ENCODE peak calls at places on chromosomes 4 and X, in ten cellular contexts. One of them, this sample, is unnamed.

GRCh38 chr4:138034871-138035270 is 207.3 kb downstream of the SLC7A11 start:
- DNase-seq in activated T-cell treated with anti-CD3 and anti-CD28 coated beads, Interleukin-2, amount 50 U/mL, for 4 hours: no peak
- DNase-seq in activated B cell treated with CpG ODN at 0.5 μM for 24 hours: no peak
- DNase-seq in ascending aorta: no peak
- DNase-seq in GM19239: no peak
- DNase-seq in globus pallidus: no peak
- DNase-seq in NCI-H1105: no peak
- DNase-seq in MCF 10A: peak
- DNase-seq in Right ventricle myocardium superior: no peak
- DNase-seq in RPMI8226: no peak
- DNase-seq in this sample: no peak

GRCh38 chr4:81606166-81606565 is 134.5 kb upstream of the RASGEF1B start:
- DNase-seq in activated B cell treated with CpG ODN at 0.5 μM for 24 hours: no peak
- DNase-seq in ascending aorta: no peak
- DNase-seq in NCI-H1105: no peak
- DNase-seq in RPMI8226: no peak
- DNase-seq in globus pallidus: no peak
- DNase-seq in Right ventricle myocardium superior: no peak
- DNase-seq in GM19239: no peak
- DNase-seq in MCF 10A: no peak
- DNase-seq in activated T-cell treated with anti-CD3 and anti-CD28 coated beads, Interleukin-2, amount 50 U/mL, for 4 hours: no peak
- DNase-seq in this sample: no peak

GRCh38 chr4:123832173-123833026 is 435.8 kb downstream of the SPRY1 start:
- DNase-seq in Right ventricle myocardium superior: peak
- DNase-seq in GM19239: no peak
- DNase-seq in globus pallidus: no peak
- DNase-seq in activated B cell treated with CpG ODN at 0.5 μM for 24 hours: no peak
- DNase-seq in ascending aorta: peak
- DNase-seq in NCI-H1105: no peak
- DNase-seq in RPMI8226: no peak
- DNase-seq in MCF 10A: peak
- DNase-seq in activated T-cell treated with anti-CD3 and anti-CD28 coated beads, Interleukin-2, amount 50 U/mL, for 4 hours: no peak
- DNase-seq in this sample: no peak

GRCh38 chrX:37912286-37912685 is 64.9 kb upstream of the DYNLT3 start:
- DNase-seq in NCI-H1105: no peak
- DNase-seq in activated T-cell treated with anti-CD3 and anti-CD28 coated beads, Interleukin-2, amount 50 U/mL, for 4 hours: no peak
- DNase-seq in RPMI8226: no peak
- DNase-seq in Right ventricle myocardium superior: no peak
- DNase-seq in MCF 10A: peak
- DNase-seq in ascending aorta: no peak
- DNase-seq in globus pallidus: no peak
- DNase-seq in GM19239: no peak
- DNase-seq in activated B cell treated with CpG ODN at 0.5 μM for 24 hours: no peak
- DNase-seq in this sample: no peak

GRCh38 chr4:168622600-168622999 is 125.7 kb downstream of the PALLD start:
- DNase-seq in globus pallidus: no peak
- DNase-seq in ascending aorta: no peak
- DNase-seq in RPMI8226: no peak
- DNase-seq in NCI-H1105: no peak
- DNase-seq in Right ventricle myocardium superior: no peak
- DNase-seq in activated B cell treated with CpG ODN at 0.5 μM for 24 hours: no peak
- DNase-seq in GM19239: no peak
- DNase-seq in activated T-cell treated with anti-CD3 and anti-CD28 coated beads, Interleukin-2, amount 50 U/mL, for 4 hours: no peak
- DNase-seq in MCF 10A: no peak
- DNase-seq in this sample: no peak

GRCh38 chr4:184568770-184569169 is 80.5 kb downstream of the CASP3 start:
- DNase-seq in globus pallidus: no peak
- DNase-seq in RPMI8226: peak
- DNase-seq in activated T-cell treated with anti-CD3 and anti-CD28 coated beads, Interleukin-2, amount 50 U/mL, for 4 hours: no peak
- DNase-seq in GM19239: no peak
- DNase-seq in ascending aorta: no peak
- DNase-seq in NCI-H1105: no peak
- DNase-seq in activated B cell treated with CpG ODN at 0.5 μM for 24 hours: no peak
- DNase-seq in Right ventricle myocardium superior: no peak
- DNase-seq in MCF 10A: no peak
- DNase-seq in this sample: no peak

GRCh38 chr4:86452323-86452995 is 92.6 kb upstream of the MAPK10 start:
- DNase-seq in ascending aorta: no peak
- DNase-seq in Right ventricle myocardium superior: no peak
- DNase-seq in GM19239: no peak
- DNase-seq in activated T-cell treated with anti-CD3 and anti-CD28 coated beads, Interleukin-2, amount 50 U/mL, for 4 hours: no peak
- DNase-seq in NCI-H1105: peak
- DNase-seq in RPMI8226: no peak
- DNase-seq in MCF 10A: no peak
- DNase-seq in activated B cell treated with CpG ODN at 0.5 μM for 24 hours: no peak
- DNase-seq in globus pallidus: no peak
- DNase-seq in this sample: no peak

GRCh38 chr4:4427478-4427870 is 40.6 kb downstream of the NSG1 start:
- DNase-seq in activated T-cell treated with anti-CD3 and anti-CD28 coated beads, Interleukin-2, amount 50 U/mL, for 4 hours: no peak
- DNase-seq in globus pallidus: no peak
- DNase-seq in NCI-H1105: no peak
- DNase-seq in ascending aorta: peak
- DNase-seq in activated B cell treated with CpG ODN at 0.5 μM for 24 hours: no peak
- DNase-seq in GM19239: no peak
- DNase-seq in MCF 10A: no peak
- DNase-seq in Right ventricle myocardium superior: no peak
- DNase-seq in RPMI8226: no peak
- DNase-seq in this sample: no peak

GRCh38 chr4:17398805-17399204 is 113.1 kb downstream of the QDPR start:
- DNase-seq in ascending aorta: no peak
- DNase-seq in globus pallidus: no peak
- DNase-seq in activated B cell treated with CpG ODN at 0.5 μM for 24 hours: no peak
- DNase-seq in RPMI8226: no peak
- DNase-seq in MCF 10A: no peak
- DNase-seq in NCI-H1105: no peak
- DNase-seq in Right ventricle myocardium superior: no peak
- DNase-seq in activated T-cell treated with anti-CD3 and anti-CD28 coated beads, Interleukin-2, amount 50 U/mL, for 4 hours: no peak
- DNase-seq in GM19239: no peak
- DNase-seq in this sample: no peak

GRCh38 chrX:8430444-8430843 is 34.2 kb upstream of the VCX3B start:
- DNase-seq in ascending aorta: no peak
- DNase-seq in Right ventricle myocardium superior: no peak
- DNase-seq in NCI-H1105: no peak
- DNase-seq in RPMI8226: no peak
- DNase-seq in activated T-cell treated with anti-CD3 and anti-CD28 coated beads, Interleukin-2, amount 50 U/mL, for 4 hours: no peak
- DNase-seq in globus pallidus: no peak
- DNase-seq in activated B cell treated with CpG ODN at 0.5 μM for 24 hours: no peak
- DNase-seq in GM19239: no peak
- DNase-seq in MCF 10A: no peak
- DNase-seq in this sample: no peak

GRCh38 chr4:16289872-16290554 is 63.7 kb upstream of the TAPT1 start:
- DNase-seq in GM19239: no peak
- DNase-seq in Right ventricle myocardium superior: no peak
- DNase-seq in activated T-cell treated with anti-CD3 and anti-CD28 coated beads, Interleukin-2, amount 50 U/mL, for 4 hours: no peak
- DNase-seq in NCI-H1105: no peak
- DNase-seq in activated B cell treated with CpG ODN at 0.5 μM for 24 hours: no peak
- DNase-seq in globus pallidus: peak
- DNase-seq in RPMI8226: peak
- DNase-seq in MCF 10A: peak
- DNase-seq in ascending aorta: no peak
- DNase-seq in this sample: no peak

GRCh38 chrX:38694394-38694793 is 106.9 kb upstream of the MID1IP1 start:
- DNase-seq in activated B cell treated with CpG ODN at 0.5 μM for 24 hours: no peak
- DNase-seq in NCI-H1105: no peak
- DNase-seq in Right ventricle myocardium superior: no peak
- DNase-seq in MCF 10A: peak
- DNase-seq in globus pallidus: no peak
- DNase-seq in GM19239: no peak
- DNase-seq in ascending aorta: no peak
- DNase-seq in activated T-cell treated with anti-CD3 and anti-CD28 coated beads, Interleukin-2, amount 50 U/mL, for 4 hours: no peak
- DNase-seq in RPMI8226: no peak
- DNase-seq in this sample: no peak

GRCh38 chr4:123737156-123737555 is 340.6 kb downstream of the SPRY1 start:
- DNase-seq in activated T-cell treated with anti-CD3 and anti-CD28 coated beads, Interleukin-2, amount 50 U/mL, for 4 hours: no peak
- DNase-seq in Right ventricle myocardium superior: no peak
- DNase-seq in activated B cell treated with CpG ODN at 0.5 μM for 24 hours: no peak
- DNase-seq in GM19239: no peak
- DNase-seq in ascending aorta: no peak
- DNase-seq in RPMI8226: no peak
- DNase-seq in MCF 10A: no peak
- DNase-seq in NCI-H1105: no peak
- DNase-seq in globus pallidus: no peak
- DNase-seq in this sample: no peak

GRCh38 chr4:16048639-16049448 is 35.0 kb downstream of the PROM1 start:
- DNase-seq in GM19239: no peak
- DNase-seq in NCI-H1105: no peak
- DNase-seq in activated B cell treated with CpG ODN at 0.5 μM for 24 hours: no peak
- DNase-seq in Right ventricle myocardium superior: no peak
- DNase-seq in RPMI8226: no peak
- DNase-seq in MCF 10A: no peak
- DNase-seq in globus pallidus: no peak
- DNase-seq in ascending aorta: no peak
- DNase-seq in activated T-cell treated with anti-CD3 and anti-CD28 coated beads, Interleukin-2, amount 50 U/mL, for 4 hours: no peak
- DNase-seq in this sample: no peak

GRCh38 chr4:11543710-11544109 is 115.0 kb upstream of the HS3ST1 start:
- DNase-seq in Right ventricle myocardium superior: no peak
- DNase-seq in NCI-H1105: no peak
- DNase-seq in RPMI8226: no peak
- DNase-seq in globus pallidus: no peak
- DNase-seq in GM19239: no peak
- DNase-seq in ascending aorta: no peak
- DNase-seq in activated T-cell treated with anti-CD3 and anti-CD28 coated beads, Interleukin-2, amount 50 U/mL, for 4 hours: no peak
- DNase-seq in MCF 10A: peak
- DNase-seq in activated B cell treated with CpG ODN at 0.5 μM for 24 hours: no peak
- DNase-seq in this sample: no peak

GRCh38 chrX:21276736-21277433 is 97.3 kb upstream of the CNKSR2 start:
- DNase-seq in globus pallidus: no peak
- DNase-seq in ascending aorta: no peak
- DNase-seq in GM19239: no peak
- DNase-seq in MCF 10A: no peak
- DNase-seq in activated B cell treated with CpG ODN at 0.5 μM for 24 hours: no peak
- DNase-seq in RPMI8226: no peak
- DNase-seq in activated T-cell treated with anti-CD3 and anti-CD28 coated beads, Interleukin-2, amount 50 U/mL, for 4 hours: no peak
- DNase-seq in Right ventricle myocardium superior: no peak
- DNase-seq in NCI-H1105: no peak
- DNase-seq in this sample: no peak